ENCODE peak calls at places on chromosome 15, in five cellular contexts. V is mesendoderm, R is left lung, X is thoracic aorta, Q is testis. D is an unnamed sample.
A peak's percentile ranks its signal among the peaks of the same experiment; 100 is the strongest.

GRCh38 chr15:90959894-90960293 is 5.2 kb downstream of the RCCD1 start:
- DNase-seq in R (no peak), X (peak; percentile 54), Q (no peak), V (no peak), D (no peak)

GRCh38 chr15:74228723-74229081 is 7.4 kb upstream of the CCDC33 start:
- DNase-seq in X (no peak), Q (no peak), R (no peak), V (peak; percentile 74), D (no peak)

GRCh38 chr15:36643551-36643950 is 64.1 kb downstream of the CDIN1 start:
- DNase-seq in V (peak; percentile 72), X (no peak), R (no peak), Q (no peak), D (peak; percentile 39)

GRCh38 chr15:55816017-55816416 is 73.1 kb upstream of the PRTG start:
- DNase-seq in R (no peak), X (no peak), V (peak; percentile 69), Q (no peak), D (no peak)

GRCh38 chr15:57436166-57436565 is 59.9 kb downstream of the CGNL1 start:
- DNase-seq in X (no peak), V (peak; percentile 55), R (no peak), Q (no peak), D (no peak)

GRCh38 chr15:44066211-44066827 is 128.8 kb downstream of the FRMD5 start:
- DNase-seq in X (no peak), V (peak; percentile 85), Q (peak; percentile 79), R (no peak), D (peak; percentile 86)

GRCh38 chr15:59879506-59879905 is 124.6 kb upstream of the FOXB1 start:
- DNase-seq in Q (no peak), X (no peak), V (no peak), R (no peak), D (no peak)

GRCh38 chr15:60520041-60520824 is 41.3 kb upstream of the ICE2 start:
- DNase-seq in X (no peak), Q (no peak), R (no peak), V (peak; percentile 74), D (peak; percentile 93)

GRCh38 chr15:95141486-95141885 is 910.1 kb downstream of the MCTP2 start:
- DNase-seq in X (no peak), V (no peak), R (no peak), Q (no peak), D (no peak)

GRCh38 chr15:98063311-98063710 is 102.8 kb downstream of the ARRDC4 start:
- DNase-seq in X (no peak), R (no peak), Q (no peak), V (no peak), D (no peak)

GRCh38 chr15:37093480-37094410 is 6.6 kb downstream of the MEIS2 start:
- DNase-seq in Q (no peak), R (no peak), V (no peak), X (no peak), D (peak; percentile 76)

GRCh38 chr15:70892912-70893560 is 410 bp downstream of the LRRC49 start:
- DNase-seq in R (no peak), X (no peak), Q (peak; percentile 62), V (peak; percentile 44), D (peak; percentile 56)

GRCh38 chr15:82919231-82919886 is 33.2 kb downstream of the HOMER2 start:
- DNase-seq in X (no peak), Q (peak; percentile 63), V (no peak), R (no peak), D (peak; percentile 53)

GRCh38 chr15:98609144-98609852 is 39.0 kb upstream of the IGF1R start:
- DNase-seq in X (no peak), V (peak; percentile 92), R (no peak), Q (no peak), D (peak; percentile 83)

GRCh38 chr15:82810061-82810862 is 834 bp downstream of the WHAMM start:
- DNase-seq in R (peak; percentile 88), Q (peak; percentile 42), X (no peak), V (peak; percentile 59), D (peak; percentile 39)

GRCh38 chr15:91694131-91694828 is 159.2 kb upstream of the SLCO3A1 start:
- DNase-seq in X (no peak), V (peak; percentile 84), Q (no peak), R (no peak), D (no peak)

GRCh38 chr15:34239151-34239761 is 14.4 kb downstream of the EMC4 start:
- DNase-seq in R (no peak), X (no peak), Q (no peak), V (peak; percentile 70), D (peak; percentile 99)

GRCh38 chr15:31079519-31079918 is 22.0 kb downstream of the TRPM1 start:
- DNase-seq in R (no peak), Q (no peak), X (no peak), V (peak; percentile 98), D (peak; percentile 32)

GRCh38 chr15:79779739-79780138 is 117.1 kb downstream of the MTHFS start:
- DNase-seq in X (no peak), R (no peak), Q (no peak), V (no peak), D (no peak)

GRCh38 chr15:67142142-67143092 is 77.0 kb downstream of the SMAD3 start:
- DNase-seq in V (no peak), R (no peak), X (no peak), Q (no peak), D (peak; percentile 51)

GRCh38 chr15:60351066-60351465 is 46.7 kb downstream of the ANXA2 start:
- DNase-seq in X (no peak), V (no peak), Q (no peak), R (no peak), D (no peak)

GRCh38 chr15:49472338-49472737 is 49.3 kb downstream of the FGF7 start:
- DNase-seq in Q (no peak), R (no peak), V (no peak), X (no peak), D (no peak)
- H3K4me1 ChIP-seq in Q (no peaks in the 10 kb centered on the region), R (no peaks in the 10 kb centered on the region), V (no peaks in the 10 kb centered on the region), X (peaks cover 3% of the 10 kb centered on the region), D (peaks cover 12% of the 10 kb centered on the region)

GRCh38 chr15:81302605-81303204 is 21.2 kb downstream of the STARD5 start:
- DNase-seq in Q (no peak), R (no peak), V (no peak), X (no peak), D (no peak)
- H3K4me1 ChIP-seq in Q (no peaks in the 10 kb centered on the region), R (peaks cover 15% of the 10 kb centered on the region), V (no peaks in the 10 kb centered on the region), X (peaks cover 5% of the 10 kb centered on the region), D (peaks cover 10% of the 10 kb centered on the region)

GRCh38 chr15:84748274-84749110 is at the start of gene ZNF592:
- DNase-seq in R (peak; percentile 96), X (peak; percentile 20), Q (peak; percentile 72), V (peak; percentile 74), D (peak; percentile 79)
- H3K4me1 ChIP-seq in R (peaks cover 25% of the 10 kb centered on the region), X (peaks cover 35% of the 10 kb centered on the region), Q (peaks cover 16% of the 10 kb centered on the region), V (peaks cover 5% of the 10 kb centered on the region), D (peaks cover 37% of the 10 kb centered on the region)

DNA sequence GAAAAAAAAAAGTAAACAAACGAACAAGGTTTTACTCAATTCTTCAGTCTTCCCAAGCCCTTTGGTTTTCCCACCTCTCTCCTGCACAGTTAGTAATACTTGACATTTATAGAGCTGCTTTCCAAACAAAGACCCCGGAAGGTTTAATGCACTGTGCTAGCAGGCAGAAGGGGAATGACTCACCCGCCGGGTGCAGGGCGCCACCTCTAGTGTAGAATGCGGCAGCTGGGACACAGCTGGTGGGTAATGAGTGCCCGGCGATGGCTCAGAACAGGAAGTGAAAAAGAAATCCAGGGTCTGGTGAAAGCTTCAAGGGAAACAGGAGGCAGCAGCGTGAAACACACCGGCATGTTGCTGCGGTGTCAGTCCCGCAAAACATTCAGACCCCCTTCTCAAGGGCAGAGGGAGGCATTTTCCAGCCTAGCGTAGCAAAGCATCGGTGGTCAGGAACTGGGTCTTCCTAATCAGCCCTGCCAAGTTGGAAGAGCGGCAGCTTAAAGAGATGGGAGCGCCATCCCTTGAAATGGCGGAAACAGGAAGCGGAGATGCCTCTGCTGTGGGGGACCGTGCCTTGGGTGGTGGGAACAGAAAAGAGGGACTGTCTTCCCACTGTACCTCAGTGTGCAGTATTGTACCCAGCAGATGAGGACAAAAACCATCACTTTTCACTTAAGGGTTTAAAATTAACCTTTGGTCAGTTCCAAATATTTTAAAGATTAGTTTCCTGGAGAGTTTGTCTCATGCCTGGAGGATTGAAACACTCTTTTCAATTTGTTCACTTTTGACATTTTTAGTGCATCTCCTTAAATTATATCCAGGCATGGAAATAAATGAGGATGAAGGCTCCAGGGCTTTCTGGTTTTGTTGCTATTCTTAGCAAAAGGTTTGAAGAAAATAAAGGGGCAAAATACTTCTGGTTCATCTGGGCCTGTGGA is 160.8 kb upstream of the MCTP2 start:
- DNase-seq in R (peak; percentile 73), X (no peak), Q (peak; percentile 19), V (peak; percentile 48), D (peak; percentile 30)
- H3K4me1 ChIP-seq in R (no peaks in the 10 kb centered on the region), X (no peaks in the 10 kb centered on the region), Q (no peaks in the 10 kb centered on the region), V (no peaks in the 10 kb centered on the region), D (peaks cover 6% of the 10 kb centered on the region)

GRCh38 chr15:39974656-39975230 is 40.8 kb downstream of the EIF2AK4 start:
- DNase-seq in Q (no peak), X (no peak), V (no peak), R (no peak), D (no peak)

GRCh38 chr15:39979606-39980005 is 45.7 kb downstream of the EIF2AK4 start:
- DNase-seq in V (no peak), Q (no peak), X (no peak), R (no peak), D (no peak)

GRCh38 chr15:39976291-39977274 is 42.7 kb downstream of the EIF2AK4 start:
- DNase-seq in Q (peak; percentile 85), X (peak; percentile 3), R (peak; percentile 81), V (peak; percentile 65), D (peak; percentile 75)
- H3K4me1 ChIP-seq in Q (no peaks in the 10 kb centered on the region), X (peaks cover 3% of the 10 kb centered on the region), R (no peaks in the 10 kb centered on the region), V (no peaks in the 10 kb centered on the region), D (peaks cover 14% of the 10 kb centered on the region)